ENCODE peak calls at places on chromosomes 4 and X, in five cellular contexts. One of them, this sample, is unnamed.

GRCh38 chr4:184282895-184283654 is 65.4 kb upstream of the ENPP6 start:
- DNase-seq in mucosa of gallbladder: no peak
- DNase-seq in DMS53: peak
- DNase-seq in GM04504: no peak
- DNase-seq in M059J: no peak
- DNase-seq in this sample: no peak

GRCh38 chr4:26028793-26029511 is 114.9 kb downstream of the SMIM20 start:
- DNase-seq in GM04504: no peak
- DNase-seq in mucosa of gallbladder: peak
- DNase-seq in DMS53: peak
- DNase-seq in M059J: no peak
- DNase-seq in this sample: peak

GRCh38 chr4:76966024-76966579 is 16.6 kb downstream of the SEPTIN11 start:
- DNase-seq in DMS53: no peak
- DNase-seq in M059J: no peak
- DNase-seq in GM04504: no peak
- DNase-seq in mucosa of gallbladder: no peak
- DNase-seq in this sample: peak

GRCh38 chr4:153114771-153115321 is 89.4 kb upstream of the TRIM2 start:
- DNase-seq in DMS53: peak
- DNase-seq in mucosa of gallbladder: no peak
- DNase-seq in GM04504: peak
- DNase-seq in M059J: peak
- DNase-seq in this sample: peak

GRCh38 chr4:38396845-38397547 is 267.0 kb upstream of the KLF3 start:
- DNase-seq in GM04504: no peak
- DNase-seq in DMS53: no peak
- DNase-seq in M059J: peak
- DNase-seq in mucosa of gallbladder: no peak
- DNase-seq in this sample: no peak

GRCh38 chrX:148365233-148365632 is 135.2 kb upstream of the AFF2 start:
- DNase-seq in GM04504: no peak
- DNase-seq in mucosa of gallbladder: no peak
- DNase-seq in M059J: no peak
- DNase-seq in DMS53: no peak
- DNase-seq in this sample: no peak

GRCh38 chr4:108426493-108426892 is 193.9 kb upstream of the RPL34 start:
- DNase-seq in mucosa of gallbladder: no peak
- DNase-seq in M059J: peak
- DNase-seq in DMS53: no peak
- DNase-seq in GM04504: peak
- DNase-seq in this sample: peak

GRCh38 chr4:185219551-185220344 is 10.3 kb downstream of the SNX25 start:
- DNase-seq in GM04504: peak
- DNase-seq in DMS53: no peak
- DNase-seq in M059J: peak
- DNase-seq in mucosa of gallbladder: peak
- DNase-seq in this sample: peak

GRCh38 chrX:120463241-120463640 is 5.9 kb downstream of the LAMP2 start:
- DNase-seq in M059J: peak
- DNase-seq in GM04504: no peak
- DNase-seq in mucosa of gallbladder: no peak
- DNase-seq in DMS53: no peak
- DNase-seq in this sample: peak

GRCh38 chr4:134544303-134544761 is 342.7 kb upstream of the PABPC4L start:
- DNase-seq in M059J: peak
- DNase-seq in GM04504: peak
- DNase-seq in mucosa of gallbladder: no peak
- DNase-seq in DMS53: peak
- DNase-seq in this sample: peak

GRCh38 chr4:78629991-78630541 is 78.5 kb downstream of the ANXA3 start:
- DNase-seq in mucosa of gallbladder: no peak
- DNase-seq in GM04504: no peak
- DNase-seq in M059J: peak
- DNase-seq in DMS53: no peak
- DNase-seq in this sample: no peak

GRCh38 chr4:48129307-48130014 is 4.6 kb downstream of the TXK start:
- DNase-seq in GM04504: no peak
- DNase-seq in mucosa of gallbladder: peak
- DNase-seq in M059J: peak
- DNase-seq in DMS53: no peak
- DNase-seq in this sample: no peak

This sample was measured in EH.